ENCODE peak calls at places on chromosomes 11 and 22, in four cellular contexts. One of them, this sample, is unnamed.

GRCh38 chr11:118544647-118545010 is 13.6 kb downstream of the TMEM25 start:
- DNase-seq in IMR-90: no peak
- DNase-seq in mesendoderm: no peak
- DNase-seq in H1: no peak
- DNase-seq in this sample: no peak

GRCh38 chr22:37502342-37503182 is 16.4 kb upstream of the MFNG start:
- DNase-seq in H1: no peak
- DNase-seq in IMR-90: no peak
- DNase-seq in mesendoderm: peak
- DNase-seq in this sample: no peak

GRCh38 chr11:115916596-115916995 is 412.4 kb upstream of the CADM1 start:
- DNase-seq in mesendoderm: no peak
- DNase-seq in H1: no peak
- DNase-seq in IMR-90: no peak
- DNase-seq in this sample: no peak

GRCh38 chr22:29813563-29813962 is 24.5 kb downstream of the ASCC2 start:
- DNase-seq in IMR-90: no peak
- DNase-seq in mesendoderm: peak
- DNase-seq in H1: no peak
- DNase-seq in this sample: no peak

GRCh38 chr11:128726464-128727139 is 32.7 kb downstream of the FLI1 start:
- DNase-seq in H1: no peak
- DNase-seq in IMR-90: no peak
- DNase-seq in mesendoderm: no peak
- DNase-seq in this sample: no peak

GRCh38 chr22:48218889-48219420 is 1456.5 kb downstream of the TBC1D22A start:
- DNase-seq in mesendoderm: peak
- DNase-seq in H1: peak
- DNase-seq in IMR-90: no peak
- DNase-seq in this sample: peak

GRCh38 chr22:35883028-35883620 is 145.5 kb downstream of the RBFOX2 start:
- DNase-seq in IMR-90: peak
- DNase-seq in mesendoderm: peak
- DNase-seq in H1: no peak
- DNase-seq in this sample: no peak

GRCh38 chr11:18091731-18092130 is 14.2 kb downstream of the SAAL1 start:
- DNase-seq in IMR-90: peak
- DNase-seq in H1: no peak
- DNase-seq in mesendoderm: peak
- DNase-seq in this sample: no peak

GRCh38 chr11:93653566-93653965 is 7.9 kb upstream of the CEP295 start:
- DNase-seq in H1: no peak
- DNase-seq in IMR-90: no peak
- DNase-seq in mesendoderm: no peak
- DNase-seq in this sample: no peak

GRCh38 chr11:115623021-115623451 is 118.8 kb upstream of the CADM1 start:
- DNase-seq in IMR-90: peak
- DNase-seq in H1: no peak
- DNase-seq in mesendoderm: peak
- DNase-seq in this sample: no peak

GRCh38 chr11:36386411-36386810 is 90.3 kb downstream of the PRR5L start:
- DNase-seq in mesendoderm: no peak
- DNase-seq in IMR-90: no peak
- DNase-seq in H1: no peak
- DNase-seq in this sample: no peak

GRCh38 chr22:17237031-17237668 is 17.9 kb upstream of the ADA2 start:
- DNase-seq in H1: no peak
- DNase-seq in mesendoderm: no peak
- DNase-seq in IMR-90: no peak
- DNase-seq in this sample: no peak

GRCh38 chr11:62555464-62556092 is 9.0 kb upstream of the AHNAK start:
- DNase-seq in H1: no peak
- DNase-seq in mesendoderm: peak
- DNase-seq in IMR-90: peak
- DNase-seq in this sample: no peak

GRCh38 chr11:132493786-132494185 is 1038.5 kb downstream of the OPCML start:
- DNase-seq in IMR-90: no peak
- DNase-seq in H1: no peak
- DNase-seq in mesendoderm: no peak
- DNase-seq in this sample: no peak

GRCh38 chr11:12184696-12185095 is 74.3 kb downstream of the MICAL2 start:
- DNase-seq in IMR-90: peak
- DNase-seq in H1: no peak
- DNase-seq in mesendoderm: no peak
- DNase-seq in this sample: no peak

GRCh38 chr22:43409046-43409445 is 2.8 kb upstream of the MPPED1 start:
- DNase-seq in mesendoderm: no peak
- DNase-seq in H1: no peak
- DNase-seq in IMR-90: no peak
- DNase-seq in this sample: no peak

GRCh38 chr22:43409800-43410199 is 2.0 kb upstream of the MPPED1 start:
- DNase-seq in IMR-90: no peak
- DNase-seq in mesendoderm: no peak
- DNase-seq in H1: no peak
- DNase-seq in this sample: no peak

GRCh38 chr22:43406186-43406790 is 5.5 kb upstream of the MPPED1 start:
- DNase-seq in mesendoderm: no peak
- DNase-seq in H1: no peak
- DNase-seq in IMR-90: no peak
- DNase-seq in this sample: no peak

GRCh38 chr22:43407591-43407990 is 4.2 kb upstream of the MPPED1 start:
- DNase-seq in IMR-90: no peak
- DNase-seq in mesendoderm: no peak
- DNase-seq in H1: no peak
- DNase-seq in this sample: no peak

GRCh38 chr22:43408009-43408408 is 3.8 kb upstream of the MPPED1 start:
- DNase-seq in mesendoderm: no peak
- DNase-seq in H1: no peak
- DNase-seq in IMR-90: no peak
- DNase-seq in this sample: no peak
- H4K5ac ChIP-seq in mesendoderm: no peak
- H4K5ac ChIP-seq in H1: no peak
- H4K5ac ChIP-seq in IMR-90: no peak
- H4K5ac ChIP-seq in this sample: no peak

GRCh38 chr11:1471736-1472135 is 14.8 kb downstream of the MOB2 start:
- DNase-seq in IMR-90: no peak
- DNase-seq in H1: no peak
- DNase-seq in mesendoderm: no peak
- DNase-seq in this sample: no peak

GRCh38 chr11:1468473-1469066 is 18.0 kb downstream of the MOB2 start:
- DNase-seq in mesendoderm: no peak
- DNase-seq in IMR-90: no peak
- DNase-seq in H1: no peak
- DNase-seq in this sample: no peak

GRCh38 chr11:1469287-1469910 is 17.2 kb downstream of the MOB2 start:
- DNase-seq in H1: no peak
- DNase-seq in mesendoderm: no peak
- DNase-seq in IMR-90: no peak
- DNase-seq in this sample: no peak

GRCh38 chr11:1470681-1471611 is 15.6 kb downstream of the MOB2 start:
- DNase-seq in IMR-90: no peak
- DNase-seq in H1: no peak
- DNase-seq in mesendoderm: no peak
- DNase-seq in this sample: no peak

DNA sequence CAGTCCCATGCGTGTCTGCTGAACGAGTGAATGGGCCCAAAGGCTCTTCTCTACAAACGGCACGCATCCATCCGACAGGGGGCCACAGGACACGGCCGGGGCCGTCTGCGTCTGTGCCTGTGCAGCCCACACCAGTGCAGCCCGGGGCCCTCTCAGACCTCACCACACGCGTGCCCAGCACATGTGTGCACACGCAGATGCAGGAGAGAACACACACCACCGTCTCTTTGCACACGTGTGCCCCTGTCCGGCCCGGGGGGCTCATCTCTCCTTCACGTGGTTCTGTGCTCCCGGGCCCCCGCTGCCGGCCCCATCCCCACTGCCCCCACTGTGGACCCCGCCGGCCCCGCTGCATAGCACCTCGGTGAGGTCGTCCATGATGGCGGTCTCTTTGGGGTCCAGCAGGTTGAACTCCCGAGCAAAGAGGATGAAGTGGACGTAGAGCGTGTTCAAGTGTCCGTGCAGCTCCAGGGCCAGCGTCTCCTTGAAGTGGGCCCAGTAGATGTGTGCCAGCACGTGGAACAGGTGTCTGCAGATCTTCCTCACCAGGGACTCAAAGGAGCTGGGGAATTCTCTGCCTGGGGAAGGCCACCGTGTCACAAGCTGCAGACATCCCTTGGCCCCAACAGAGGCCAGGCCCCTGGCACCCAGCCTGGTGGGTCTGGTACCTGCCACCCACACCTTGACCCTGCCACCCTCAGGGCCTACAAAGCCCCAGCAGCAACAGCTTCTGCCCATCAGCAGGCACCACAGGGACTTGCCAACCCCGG is 16.5 kb downstream of the MOB2 start:
- DNase-seq in IMR-90: no peak
- DNase-seq in H1: no peak
- DNase-seq in mesendoderm: no peak
- DNase-seq in this sample: no peak
- H3K4ac ChIP-seq in IMR-90: no peak
- H3K4ac ChIP-seq in H1: no peak
- H3K4ac ChIP-seq in mesendoderm: no peak
- H3K4ac ChIP-seq in this sample: no peak

GRCh38 chr11:70500076-70500847 is 101.9 kb downstream of the CTTN start:
- DNase-seq in mesendoderm: no peak
- DNase-seq in H1: no peak
- DNase-seq in IMR-90: no peak
- DNase-seq in this sample: no peak
- H4K5ac ChIP-seq in mesendoderm: no peak
- H4K5ac ChIP-seq in H1: no peak
- H4K5ac ChIP-seq in IMR-90: no peak
- H4K5ac ChIP-seq in this sample: no peak

GRCh38 chr11:126319374-126319740 is 15.5 kb downstream of the DCPS start:
- DNase-seq in IMR-90: no peak
- DNase-seq in H1: no peak
- DNase-seq in mesendoderm: no peak
- DNase-seq in this sample: no peak
- H3K4ac ChIP-seq in IMR-90: peak
- H3K4ac ChIP-seq in H1: no peak
- H3K4ac ChIP-seq in mesendoderm: no peak
- H3K4ac ChIP-seq in this sample: no peak

GRCh38 chr22:22086501-22087158 is 104.0 kb upstream of the TOP3B start:
- DNase-seq in H1: no peak
- DNase-seq in IMR-90: peak
- DNase-seq in mesendoderm: no peak
- DNase-seq in this sample: no peak

GRCh38 chr22:22082229-22082835 is 99.7 kb upstream of the TOP3B start:
- DNase-seq in H1: no peak
- DNase-seq in mesendoderm: no peak
- DNase-seq in IMR-90: no peak
- DNase-seq in this sample: no peak

GRCh38 chr22:22085702-22086500 is 103.3 kb upstream of the TOP3B start:
- DNase-seq in H1: no peak
- DNase-seq in mesendoderm: no peak
- DNase-seq in IMR-90: peak
- DNase-seq in this sample: no peak

GRCh38 chr22:22082960-22083359 is 100.4 kb upstream of the TOP3B start:
- DNase-seq in mesendoderm: no peak
- DNase-seq in H1: no peak
- DNase-seq in IMR-90: no peak
- DNase-seq in this sample: no peak

GRCh38 chr22:22084089-22084711 is 101.6 kb upstream of the TOP3B start:
- DNase-seq in IMR-90: no peak
- DNase-seq in mesendoderm: no peak
- DNase-seq in H1: no peak
- DNase-seq in this sample: no peak
- H4K5ac ChIP-seq in IMR-90: no peak
- H4K5ac ChIP-seq in mesendoderm: no peak
- H4K5ac ChIP-seq in H1: no peak
- H4K5ac ChIP-seq in this sample: no peak

DNA sequence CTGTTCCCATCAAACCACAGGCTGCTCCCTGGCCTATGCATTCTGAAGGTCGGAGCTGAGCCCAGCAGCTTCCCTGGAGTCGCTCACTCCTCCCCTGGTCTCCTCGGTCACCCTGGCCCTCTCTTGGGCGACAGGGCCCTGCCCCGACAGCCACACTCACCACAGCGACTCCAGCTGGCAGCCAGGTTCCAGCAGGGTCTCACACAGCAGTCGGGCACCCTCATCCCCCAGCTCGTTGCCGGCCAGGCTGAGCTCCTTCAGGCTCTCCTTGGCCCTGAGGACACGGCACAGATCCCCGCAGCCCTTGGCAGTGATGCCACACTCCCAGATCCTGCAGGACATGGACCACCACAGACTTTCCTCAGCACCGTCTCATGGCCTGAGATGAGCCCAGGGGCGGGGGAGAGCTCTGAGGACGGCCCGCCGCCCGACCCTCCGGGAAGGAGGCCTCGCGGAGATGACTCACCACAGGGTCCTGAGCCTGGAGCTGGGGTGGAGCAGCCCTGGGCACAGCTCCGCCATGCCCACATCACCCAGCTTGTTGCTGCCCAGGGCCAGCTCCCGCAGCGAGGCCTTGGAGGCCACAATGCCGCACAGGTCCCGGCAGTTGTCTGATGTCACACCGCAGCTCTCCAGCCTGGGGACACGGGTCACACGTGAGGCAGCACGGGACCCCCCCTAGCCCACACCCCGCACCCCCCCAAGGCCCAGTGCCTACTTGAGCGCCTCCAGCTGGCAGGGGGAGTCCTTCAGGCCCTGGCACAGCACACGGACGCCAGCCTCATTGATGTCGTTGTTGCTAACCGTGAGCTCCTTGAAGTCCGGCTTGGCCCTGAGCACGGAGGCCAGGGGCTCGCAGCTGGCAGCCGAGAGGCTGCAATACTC is 8.5 kb downstream of the RNH1 start:
- DNase-seq in IMR-90: no peak
- DNase-seq in H1: no peak
- DNase-seq in mesendoderm: no peak
- DNase-seq in this sample: peak
- H3K4ac ChIP-seq in IMR-90: no peak
- H3K4ac ChIP-seq in H1: no peak
- H3K4ac ChIP-seq in mesendoderm: no peak
- H3K4ac ChIP-seq in this sample: no peak